ENCODE peak calls at places on chromosome 7, in ten cellular contexts. H is transverse colon, U is ovary, R is sigmoid colon, Z is tibial nerve, J is upper lobe of left lung, X is GM12878, A is HepG2, E is stomach, M is suprapubic skin. C is an unnamed sample.

GRCh38 chr7:20594023-20594422 is 21.4 kb upstream of the ABCB5 start:
- DNase-seq in H (no peak), U (no peak), R (no peak), Z (no peak), J (no peak), X (no peak), A (no peak), E (no peak), M (no peak), C (no peak)

GRCh38 chr7:1176891-1177373 is 16.9 kb upstream of the ZFAND2A start:
- DNase-seq in H (peak; percentile 88), U (peak; percentile 76), R (no peak), Z (peak; percentile 52), J (peak; percentile 96), X (peak; percentile 15), A (peak; percentile 39), E (peak; percentile 81), M (no peak), C (no peak)

GRCh38 chr7:100191775-100192174 is 14.1 kb downstream of the STAG3 start:
- DNase-seq in H (no peak), U (no peak), R (no peak), Z (no peak), J (no peak), X (no peak), A (no peak), E (no peak), M (no peak), C (no peak)

GRCh38 chr7:11261470-11261869 is 287.8 kb downstream of the PHF14 start:
- DNase-seq in H (no peak), U (no peak), R (no peak), Z (no peak), J (no peak), X (no peak), A (peak; percentile 6), E (peak; percentile 34), M (no peak), C (no peak)

GRCh38 chr7:139915864-139916716 is 87.0 kb downstream of the TBXAS1 start:
- DNase-seq in H (peak; percentile 55), U (peak; percentile 41), R (no peak), Z (no peak), J (no peak), X (peak; percentile 91), A (no peak), E (peak; percentile 46), M (no peak), C (no peak)

GRCh38 chr7:41886906-41887311 is 184.0 kb upstream of the INHBA start:
- DNase-seq in H (peak; percentile 73), U (peak; percentile 67), R (peak; percentile 87), Z (peak; percentile 43), J (no peak), X (no peak), A (no peak), E (peak; percentile 28), M (peak; percentile 88), C (no peak)

GRCh38 chr7:33779216-33779615 is 126.1 kb upstream of the BMPER start:
- DNase-seq in H (no peak), U (no peak), R (no peak), Z (no peak), J (no peak), X (no peak), A (no peak), E (no peak), M (no peak), C (no peak)

GRCh38 chr7:1843921-1844335 is 173.9 kb downstream of the ELFN1 start:
- DNase-seq in H (peak; percentile 3), U (peak; percentile 23), R (peak; percentile 46), Z (peak; percentile 3), J (peak; percentile 68), X (no peak), A (no peak), E (no peak), M (no peak), C (no peak)

GRCh38 chr7:151486074-151486473 is 33.6 kb downstream of the RHEB start:
- DNase-seq in H (no peak), U (no peak), R (no peak), Z (no peak), J (no peak), X (no peak), A (no peak), E (no peak), M (no peak), C (no peak)

GRCh38 chr7:151490706-151491105 is 29.0 kb downstream of the RHEB start:
- DNase-seq in H (no peak), U (no peak), R (no peak), Z (no peak), J (no peak), X (no peak), A (no peak), E (no peak), M (no peak), C (no peak)

GRCh38 chr7:151491859-151492258 is 27.8 kb downstream of the RHEB start:
- DNase-seq in H (no peak), U (no peak), R (no peak), Z (no peak), J (no peak), X (no peak), A (peak; percentile 51), E (no peak), M (no peak), C (no peak)

GRCh38 chr7:151487246-151487645 is 32.4 kb downstream of the RHEB start:
- DNase-seq in H (no peak), U (no peak), R (no peak), Z (no peak), J (no peak), X (no peak), A (no peak), E (no peak), M (no peak), C (no peak)

GRCh38 chr7:151489498-151489897 is 30.2 kb downstream of the RHEB start:
- DNase-seq in H (no peak), U (no peak), R (no peak), Z (no peak), J (no peak), X (no peak), A (no peak), E (no peak), M (no peak), C (no peak)
- H3K27me3 ChIP-seq in H (no peaks in the 10 kb centered on the region), U (no peaks in the 10 kb centered on the region), R (no peaks in the 10 kb centered on the region), Z (no peaks in the 10 kb centered on the region), J (no peaks in the 10 kb centered on the region), X (no peaks in the 10 kb centered on the region), A (no peaks in the 10 kb centered on the region), E (no peaks in the 10 kb centered on the region), M (no peaks in the 10 kb centered on the region), C (no peaks in the 10 kb centered on the region)

GRCh38 chr7:37915438-37915837 is 1.2 kb downstream of the SFRP4 start:
- DNase-seq in H (peak; percentile 10), U (no peak), R (no peak), Z (peak; percentile 34), J (no peak), X (no peak), A (no peak), E (no peak), M (no peak), C (no peak)

GRCh38 chr7:37920305-37920618 is 178 bp upstream of the EPDR1 start:
- DNase-seq in H (no peak), U (no peak), R (no peak), Z (no peak), J (no peak), X (no peak), A (no peak), E (no peak), M (no peak), C (no peak)

GRCh38 chr7:37918526-37918925 is 1.9 kb upstream of the SFRP4 start:
- DNase-seq in H (no peak), U (no peak), R (no peak), Z (no peak), J (no peak), X (no peak), A (no peak), E (no peak), M (no peak), C (no peak)

GRCh38 chr7:37920619-37921339 is at the start of gene EPDR1:
- DNase-seq in H (peak; percentile 75), U (peak; percentile 75), R (peak; percentile 73), Z (peak; percentile 38), J (peak; percentile 89), X (no peak), A (peak; percentile 74), E (no peak), M (no peak), C (no peak)

DNA sequence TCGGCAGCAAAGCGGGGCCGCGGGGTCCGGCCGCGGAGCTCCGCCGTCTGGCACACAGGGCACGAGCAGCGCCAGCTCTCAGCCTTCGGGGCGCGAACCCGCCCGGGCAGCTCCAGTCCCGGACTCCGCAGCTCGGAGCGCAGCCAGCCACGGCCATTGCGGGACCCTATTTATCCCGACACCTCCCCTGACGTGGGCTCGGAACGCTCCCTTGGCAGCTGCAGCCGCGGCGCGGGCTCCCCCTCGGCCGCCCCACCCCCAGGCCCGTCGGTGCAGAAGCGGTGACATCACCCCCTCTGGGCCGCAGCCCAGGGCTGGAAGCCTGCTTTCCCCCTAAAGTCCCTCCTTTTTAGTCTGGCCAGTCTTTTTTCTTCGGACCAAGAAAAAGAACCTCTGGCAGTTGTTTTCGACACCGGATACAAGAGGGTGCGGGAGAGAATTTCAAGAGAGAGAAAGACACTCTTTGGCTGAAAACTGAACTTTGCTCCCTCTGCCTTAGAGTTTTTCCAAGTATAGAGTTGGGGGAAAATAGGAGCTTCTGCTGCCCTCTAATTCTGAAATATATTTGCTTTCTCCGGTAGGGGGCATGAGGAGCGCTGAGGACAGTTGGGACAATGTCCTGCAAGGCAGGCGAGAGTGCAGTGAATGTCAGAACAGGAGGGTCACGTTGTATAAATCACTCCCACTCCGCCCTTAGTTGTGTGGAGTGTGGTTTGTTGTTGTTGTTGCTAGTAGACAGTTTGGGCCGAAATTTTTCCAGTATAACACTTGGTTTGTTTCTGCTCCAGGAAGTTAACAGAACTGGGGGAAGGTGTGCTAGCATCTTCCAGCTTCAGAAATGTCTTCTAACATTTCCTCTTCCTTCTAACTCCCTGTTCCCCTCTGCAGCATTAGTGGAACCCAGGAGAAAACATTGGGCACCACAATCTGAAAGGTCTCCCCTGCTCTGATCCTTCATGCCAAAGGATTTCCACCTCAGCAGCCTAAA is at the start of gene SFRP4:
- DNase-seq in H (peak; percentile 35), U (peak; percentile 91), R (peak; percentile 82), Z (peak; percentile 46), J (peak; percentile 91), X (no peak), A (peak; percentile 76), E (no peak), M (no peak), C (no peak)
- TF ChIP-seq POLR2A in H (no peak), U (peak; percentile 63), R (no peak), Z (no peak), J (no peak), X (no peak), A (no peak), E (no peak), M (no peak), C (no peak)

GRCh38 chr7:132998763-132999162 is 83.1 kb downstream of the CHCHD3 start:
- DNase-seq in H (no peak), U (no peak), R (no peak), Z (no peak), J (no peak), X (no peak), A (no peak), E (no peak), M (no peak), C (no peak)
- TF ChIP-seq EP300 in H (no peak), U (no peak), R (no peak), Z (no peak), J (no peak), X (no peak), A (no peak), E (no peak), M (no peak), C (no peak)

GRCh38 chr7:132758983-132759382 is 182.7 kb upstream of the PLXNA4 start:
- DNase-seq in H (no peak), U (no peak), R (no peak), Z (no peak), J (no peak), X (no peak), A (no peak), E (no peak), M (no peak), C (no peak)

GRCh38 chr7:132757778-132758177 is 181.5 kb upstream of the PLXNA4 start:
- DNase-seq in H (no peak), U (no peak), R (no peak), Z (no peak), J (no peak), X (no peak), A (no peak), E (no peak), M (no peak), C (no peak)

GRCh38 chr7:132759482-132760240 is 183.4 kb upstream of the PLXNA4 start:
- DNase-seq in H (no peak), U (no peak), R (no peak), Z (no peak), J (peak; percentile 40), X (no peak), A (no peak), E (no peak), M (no peak), C (no peak)

GRCh38 chr7:132760873-132761272 is 184.6 kb upstream of the PLXNA4 start:
- DNase-seq in H (no peak), U (no peak), R (no peak), Z (no peak), J (no peak), X (no peak), A (no peak), E (no peak), M (no peak), C (no peak)

GRCh38 chr7:132760241-132760616 is 184.0 kb upstream of the PLXNA4 start:
- DNase-seq in H (no peak), U (no peak), R (no peak), Z (no peak), J (no peak), X (no peak), A (no peak), E (no peak), M (no peak), C (no peak)
- H3K27me3 ChIP-seq in H (no peaks in the 10 kb centered on the region), U (no peaks in the 10 kb centered on the region), R (no peaks in the 10 kb centered on the region), Z (no peaks in the 10 kb centered on the region), J (no peaks in the 10 kb centered on the region), X (no peaks in the 10 kb centered on the region), A (no peaks in the 10 kb centered on the region), E (no peaks in the 10 kb centered on the region), M (no peaks in the 10 kb centered on the region), C (no peaks in the 10 kb centered on the region)